ENCODE peak calls at places on chromosome 9, in eight cellular contexts. One of them, this sample, is unnamed.

GRCh38 chr9:71676460-71676859 is 91.9 kb downstream of the CEMIP2 start:
- DNase-seq in mucosa of descending colon: no peak
- DNase-seq in transverse colon: no peak
- DNase-seq in RWPE2: no peak
- DNase-seq in heart right ventricle: no peak
- DNase-seq in H9: no peak
- DNase-seq in lower lobe of right lung: no peak
- DNase-seq in foreskin keratinocyte: no peak
- DNase-seq in this sample: no peak

GRCh38 chr9:90112791-90113190 is 508.0 kb downstream of the GADD45G start:
- DNase-seq in mucosa of descending colon: no peak
- DNase-seq in transverse colon: no peak
- DNase-seq in RWPE2: no peak
- DNase-seq in heart right ventricle: no peak
- DNase-seq in H9: no peak
- DNase-seq in lower lobe of right lung: no peak
- DNase-seq in foreskin keratinocyte: peak; percentile 74
- DNase-seq in this sample: no peak

GRCh38 chr9:38029923-38030638 is 38.9 kb downstream of the SHB start:
- DNase-seq in mucosa of descending colon: no peak
- DNase-seq in transverse colon: no peak
- DNase-seq in RWPE2: no peak
- DNase-seq in heart right ventricle: no peak
- DNase-seq in H9: no peak
- DNase-seq in lower lobe of right lung: no peak
- DNase-seq in foreskin keratinocyte: no peak
- DNase-seq in this sample: no peak

GRCh38 chr9:118583414-118583813 is 785.8 kb downstream of the BRINP1 start:
- DNase-seq in mucosa of descending colon: no peak
- DNase-seq in transverse colon: no peak
- DNase-seq in RWPE2: no peak
- DNase-seq in heart right ventricle: no peak
- DNase-seq in H9: no peak
- DNase-seq in lower lobe of right lung: no peak
- DNase-seq in foreskin keratinocyte: no peak
- DNase-seq in this sample: no peak

GRCh38 chr9:98862936-98863335 is 55.5 kb downstream of the GALNT12 start:
- DNase-seq in mucosa of descending colon: no peak
- DNase-seq in transverse colon: no peak
- DNase-seq in RWPE2: no peak
- DNase-seq in heart right ventricle: no peak
- DNase-seq in H9: no peak
- DNase-seq in lower lobe of right lung: no peak
- DNase-seq in foreskin keratinocyte: no peak
- DNase-seq in this sample: no peak

GRCh38 chr9:110033869-110034268 is 174.1 kb downstream of the C9orf152 start:
- DNase-seq in mucosa of descending colon: no peak
- DNase-seq in transverse colon: no peak
- DNase-seq in RWPE2: no peak
- DNase-seq in heart right ventricle: no peak
- DNase-seq in H9: no peak
- DNase-seq in lower lobe of right lung: no peak
- DNase-seq in foreskin keratinocyte: no peak
- DNase-seq in this sample: no peak

GRCh38 chr9:14296462-14296861 is 17.5 kb downstream of the NFIB start:
- DNase-seq in mucosa of descending colon: no peak
- DNase-seq in transverse colon: no peak
- DNase-seq in RWPE2: no peak
- DNase-seq in heart right ventricle: peak; percentile 36
- DNase-seq in H9: no peak
- DNase-seq in lower lobe of right lung: no peak
- DNase-seq in foreskin keratinocyte: no peak
- DNase-seq in this sample: no peak

GRCh38 chr9:110746211-110746930 is 77.8 kb downstream of the MUSK start:
- DNase-seq in mucosa of descending colon: no peak
- DNase-seq in transverse colon: no peak
- DNase-seq in RWPE2: no peak
- DNase-seq in heart right ventricle: no peak
- DNase-seq in H9: no peak
- DNase-seq in lower lobe of right lung: no peak
- DNase-seq in foreskin keratinocyte: no peak
- DNase-seq in this sample: no peak

GRCh38 chr9:96150324-96151023 is 151.5 kb downstream of the HSD17B3 start:
- DNase-seq in mucosa of descending colon: no peak
- DNase-seq in transverse colon: peak; percentile 46
- DNase-seq in RWPE2: no peak
- DNase-seq in heart right ventricle: no peak
- DNase-seq in H9: no peak
- DNase-seq in lower lobe of right lung: no peak
- DNase-seq in foreskin keratinocyte: no peak
- DNase-seq in this sample: no peak

GRCh38 chr9:137167752-137168574 is 1.9 kb downstream of the LRRC26 start:
- DNase-seq in mucosa of descending colon: peak; percentile 76
- DNase-seq in transverse colon: peak; percentile 72
- DNase-seq in RWPE2: no peak
- DNase-seq in heart right ventricle: no peak
- DNase-seq in H9: peak; percentile 69
- DNase-seq in lower lobe of right lung: no peak
- DNase-seq in foreskin keratinocyte: no peak
- DNase-seq in this sample: no peak

GRCh38 chr9:98550206-98550820 is 158.4 kb downstream of the GABBR2 start:
- DNase-seq in mucosa of descending colon: no peak
- DNase-seq in transverse colon: no peak
- DNase-seq in RWPE2: no peak
- DNase-seq in heart right ventricle: no peak
- DNase-seq in H9: no peak
- DNase-seq in lower lobe of right lung: no peak
- DNase-seq in foreskin keratinocyte: no peak
- DNase-seq in this sample: no peak

GRCh38 chr9:79236466-79236865 is 335.3 kb upstream of the TLE4 start:
- DNase-seq in mucosa of descending colon: no peak
- DNase-seq in transverse colon: no peak
- DNase-seq in RWPE2: no peak
- DNase-seq in heart right ventricle: no peak
- DNase-seq in H9: no peak
- DNase-seq in lower lobe of right lung: no peak
- DNase-seq in foreskin keratinocyte: no peak
- DNase-seq in this sample: no peak

GRCh38 chr9:23717505-23717904 is 108.5 kb downstream of the ELAVL2 start:
- DNase-seq in mucosa of descending colon: no peak
- DNase-seq in transverse colon: no peak
- DNase-seq in RWPE2: no peak
- DNase-seq in heart right ventricle: no peak
- DNase-seq in H9: no peak
- DNase-seq in lower lobe of right lung: no peak
- DNase-seq in foreskin keratinocyte: no peak
- DNase-seq in this sample: no peak

GRCh38 chr9:19481971-19482404 is 73.2 kb downstream of the ACER2 start:
- DNase-seq in mucosa of descending colon: no peak
- DNase-seq in transverse colon: no peak
- DNase-seq in RWPE2: no peak
- DNase-seq in heart right ventricle: no peak
- DNase-seq in H9: no peak
- DNase-seq in lower lobe of right lung: no peak
- DNase-seq in foreskin keratinocyte: no peak
- DNase-seq in this sample: no peak

GRCh38 chr9:34431661-34432060 is 26.7 kb downstream of the FAM219A start:
- DNase-seq in mucosa of descending colon: no peak
- DNase-seq in transverse colon: no peak
- DNase-seq in RWPE2: no peak
- DNase-seq in heart right ventricle: no peak
- DNase-seq in H9: no peak
- DNase-seq in lower lobe of right lung: no peak
- DNase-seq in foreskin keratinocyte: no peak
- DNase-seq in this sample: no peak

GRCh38 chr9:108815156-108815555 is 40.6 kb downstream of the ACTL7B start:
- DNase-seq in mucosa of descending colon: no peak
- DNase-seq in transverse colon: no peak
- DNase-seq in RWPE2: no peak
- DNase-seq in heart right ventricle: no peak
- DNase-seq in H9: peak; percentile 29
- DNase-seq in lower lobe of right lung: no peak
- DNase-seq in foreskin keratinocyte: peak; percentile 50
- DNase-seq in this sample: no peak

GRCh38 chr9:69180670-69181069 is 6.6 kb downstream of the TJP2 start:
- DNase-seq in mucosa of descending colon: peak; percentile 22
- DNase-seq in transverse colon: peak; percentile 22
- DNase-seq in RWPE2: peak; percentile 91
- DNase-seq in heart right ventricle: no peak
- DNase-seq in H9: no peak
- DNase-seq in lower lobe of right lung: no peak
- DNase-seq in foreskin keratinocyte: peak; percentile 99
- DNase-seq in this sample: no peak

GRCh38 chr9:33972698-33973097 is 76.0 kb downstream of the UBAP2 start:
- DNase-seq in mucosa of descending colon: no peak
- DNase-seq in transverse colon: no peak
- DNase-seq in RWPE2: no peak
- DNase-seq in heart right ventricle: no peak
- DNase-seq in H9: no peak
- DNase-seq in lower lobe of right lung: no peak
- DNase-seq in foreskin keratinocyte: no peak
- DNase-seq in this sample: no peak

GRCh38 chr9:3478549-3478953 is 47.2 kb downstream of the RFX3 start:
- DNase-seq in mucosa of descending colon: no peak
- DNase-seq in transverse colon: no peak
- DNase-seq in RWPE2: no peak
- DNase-seq in heart right ventricle: no peak
- DNase-seq in H9: no peak
- DNase-seq in lower lobe of right lung: no peak
- DNase-seq in foreskin keratinocyte: peak; percentile 89
- DNase-seq in this sample: no peak

GRCh38 chr9:15722888-15723287 is 170.0 kb downstream of the CCDC171 start:
- DNase-seq in mucosa of descending colon: no peak
- DNase-seq in transverse colon: no peak
- DNase-seq in RWPE2: no peak
- DNase-seq in heart right ventricle: no peak
- DNase-seq in H9: peak; percentile 29
- DNase-seq in lower lobe of right lung: no peak
- DNase-seq in foreskin keratinocyte: no peak
- DNase-seq in this sample: no peak

GRCh38 chr9:91841591-91841990 is 108.4 kb downstream of the ROR2 start:
- DNase-seq in mucosa of descending colon: no peak
- DNase-seq in transverse colon: no peak
- DNase-seq in RWPE2: no peak
- DNase-seq in heart right ventricle: no peak
- DNase-seq in H9: no peak
- DNase-seq in lower lobe of right lung: no peak
- DNase-seq in foreskin keratinocyte: no peak
- DNase-seq in this sample: no peak
- H3K4me1 ChIP-seq in mucosa of descending colon: peaks cover 9% of the 10 kb centered on the region
- H3K4me1 ChIP-seq in transverse colon: peaks cover 42% of the 10 kb centered on the region
- H3K4me1 ChIP-seq in RWPE2: no peaks in the 10 kb centered on the region
- H3K4me1 ChIP-seq in heart right ventricle: peaks cover 3% of the 10 kb centered on the region
- H3K4me1 ChIP-seq in H9: no peaks in the 10 kb centered on the region
- H3K4me1 ChIP-seq in lower lobe of right lung: peaks cover 21% of the 10 kb centered on the region
- H3K4me1 ChIP-seq in foreskin keratinocyte: no peaks in the 10 kb centered on the region
- H3K4me1 ChIP-seq in this sample: peaks cover 29% of the 10 kb centered on the region

GRCh38 chr9:130450344-130451003 is 5.7 kb downstream of the ASS1 start:
- DNase-seq in mucosa of descending colon: peak; percentile 86
- DNase-seq in transverse colon: peak; percentile 79
- DNase-seq in RWPE2: no peak
- DNase-seq in heart right ventricle: no peak
- DNase-seq in H9: peak; percentile 68
- DNase-seq in lower lobe of right lung: no peak
- DNase-seq in foreskin keratinocyte: no peak
- DNase-seq in this sample: no peak

GRCh38 chr9:130452835-130453234 is 8.1 kb downstream of the ASS1 start:
- DNase-seq in mucosa of descending colon: no peak
- DNase-seq in transverse colon: no peak
- DNase-seq in RWPE2: no peak
- DNase-seq in heart right ventricle: no peak
- DNase-seq in H9: no peak
- DNase-seq in lower lobe of right lung: no peak
- DNase-seq in foreskin keratinocyte: no peak
- DNase-seq in this sample: no peak

GRCh38 chr9:130451509-130452388 is 7.0 kb downstream of the ASS1 start:
- DNase-seq in mucosa of descending colon: peak; percentile 91
- DNase-seq in transverse colon: peak; percentile 87
- DNase-seq in RWPE2: peak; percentile 95
- DNase-seq in heart right ventricle: peak; percentile 86
- DNase-seq in H9: peak; percentile 74
- DNase-seq in lower lobe of right lung: peak; percentile 86
- DNase-seq in foreskin keratinocyte: peak; percentile 85
- DNase-seq in this sample: peak; percentile 94

GRCh38 chr9:130448771-130449170 is 4.0 kb downstream of the ASS1 start:
- DNase-seq in mucosa of descending colon: no peak
- DNase-seq in transverse colon: no peak
- DNase-seq in RWPE2: no peak
- DNase-seq in heart right ventricle: no peak
- DNase-seq in H9: no peak
- DNase-seq in lower lobe of right lung: no peak
- DNase-seq in foreskin keratinocyte: no peak
- DNase-seq in this sample: no peak

GRCh38 chr9:130451004-130451390 is 6.2 kb downstream of the ASS1 start:
- DNase-seq in mucosa of descending colon: no peak
- DNase-seq in transverse colon: no peak
- DNase-seq in RWPE2: no peak
- DNase-seq in heart right ventricle: peak; percentile 44
- DNase-seq in H9: no peak
- DNase-seq in lower lobe of right lung: no peak
- DNase-seq in foreskin keratinocyte: no peak
- DNase-seq in this sample: no peak
- TF ChIP-seq CTCF in mucosa of descending colon: no peak
- TF ChIP-seq CTCF in transverse colon: no peak
- TF ChIP-seq CTCF in RWPE2: no peak
- TF ChIP-seq CTCF in heart right ventricle: no peak
- TF ChIP-seq CTCF in H9: no peak
- TF ChIP-seq CTCF in lower lobe of right lung: no peak
- TF ChIP-seq CTCF in foreskin keratinocyte: no peak
- TF ChIP-seq CTCF in this sample: no peak

GRCh38 chr9:5265939-5266338 is 34.7 kb downstream of the INSL4 start:
- DNase-seq in mucosa of descending colon: no peak
- DNase-seq in transverse colon: no peak
- DNase-seq in RWPE2: no peak
- DNase-seq in heart right ventricle: no peak
- DNase-seq in H9: peak; percentile 59
- DNase-seq in lower lobe of right lung: no peak
- DNase-seq in foreskin keratinocyte: no peak
- DNase-seq in this sample: no peak

GRCh38 chr9:5269249-5269715 is 35.2 kb downstream of the RLN2 start:
- DNase-seq in mucosa of descending colon: no peak
- DNase-seq in transverse colon: no peak
- DNase-seq in RWPE2: no peak
- DNase-seq in heart right ventricle: no peak
- DNase-seq in H9: no peak
- DNase-seq in lower lobe of right lung: no peak
- DNase-seq in foreskin keratinocyte: peak; percentile 86
- DNase-seq in this sample: no peak

GRCh38 chr9:5264219-5264595 is 33.0 kb downstream of the INSL4 start:
- DNase-seq in mucosa of descending colon: no peak
- DNase-seq in transverse colon: no peak
- DNase-seq in RWPE2: no peak
- DNase-seq in heart right ventricle: no peak
- DNase-seq in H9: no peak
- DNase-seq in lower lobe of right lung: no peak
- DNase-seq in foreskin keratinocyte: no peak
- DNase-seq in this sample: no peak

GRCh38 chr9:5263568-5264218 is 32.5 kb downstream of the INSL4 start:
- DNase-seq in mucosa of descending colon: no peak
- DNase-seq in transverse colon: no peak
- DNase-seq in RWPE2: no peak
- DNase-seq in heart right ventricle: no peak
- DNase-seq in H9: no peak
- DNase-seq in lower lobe of right lung: no peak
- DNase-seq in foreskin keratinocyte: peak; percentile 26
- DNase-seq in this sample: no peak
- H3K4me1 ChIP-seq in mucosa of descending colon: no peaks in the 10 kb centered on the region
- H3K4me1 ChIP-seq in transverse colon: no peaks in the 10 kb centered on the region
- H3K4me1 ChIP-seq in RWPE2: peaks cover 3% of the 10 kb centered on the region
- H3K4me1 ChIP-seq in heart right ventricle: no peaks in the 10 kb centered on the region
- H3K4me1 ChIP-seq in H9: peaks cover 4% of the 10 kb centered on the region
- H3K4me1 ChIP-seq in lower lobe of right lung: no peaks in the 10 kb centered on the region
- H3K4me1 ChIP-seq in foreskin keratinocyte: peaks cover 6% of the 10 kb centered on the region
- H3K4me1 ChIP-seq in this sample: no peaks in the 10 kb centered on the region

GRCh38 chr9:122954253-122954691 is 13.5 kb downstream of the RABGAP1 start:
- DNase-seq in mucosa of descending colon: no peak
- DNase-seq in transverse colon: no peak
- DNase-seq in RWPE2: no peak
- DNase-seq in heart right ventricle: no peak
- DNase-seq in H9: no peak
- DNase-seq in lower lobe of right lung: no peak
- DNase-seq in foreskin keratinocyte: peak; percentile 34
- DNase-seq in this sample: no peak
- TF ChIP-seq CTCF in mucosa of descending colon: no peak
- TF ChIP-seq CTCF in transverse colon: no peak
- TF ChIP-seq CTCF in RWPE2: no peak
- TF ChIP-seq CTCF in heart right ventricle: no peak
- TF ChIP-seq CTCF in H9: no peak
- TF ChIP-seq CTCF in lower lobe of right lung: no peak
- TF ChIP-seq CTCF in foreskin keratinocyte: no peak
- TF ChIP-seq CTCF in this sample: no peak